ENCODE peak calls at places on chromosome X, in six cellular contexts. T is NAMALWA; V is stimulated activated CD4-positive, alpha-beta T cell treated with anti-CD3 and anti-CD28 coated beads, Interleukin-15, amount 100 ng/mL, for 1 hour; H is activated CD4-positive, alpha-beta T cell treated with anti-CD3 and anti-CD28 coated beads, Interleukin-2, amount 50 U/mL, for 48 hours; S is T-helper 17 cell; U is Right ventricle myocardium inferior. N is an unnamed sample.
A peak's percentile ranks its signal among the peaks of the same experiment; 100 is the strongest.

GRCh38 chrX:22541926-22542325 is 269.2 kb downstream of the CBLL2 start:
- DNase-seq in V (no peak), T (no peak), H (no peak), S (no peak), U (no peak), N (no peak)

GRCh38 chrX:21382715-21383114 is 8.5 kb downstream of the CNKSR2 start:
- DNase-seq in S (no peak), V (no peak), U (no peak), H (no peak), T (peak; percentile 2), N (no peak)

GRCh38 chrX:130100180-130100579 is 10.1 kb downstream of the ELF4 start:
- DNase-seq in H (no peak), V (no peak), U (peak; percentile 76), S (no peak), T (no peak), N (no peak)

GRCh38 chrX:111088628-111089027 is 7.4 kb upstream of the PAK3 start:
- DNase-seq in V (no peak), T (no peak), H (no peak), S (no peak), U (no peak), N (no peak)

GRCh38 chrX:40006025-40007017 is 91.4 kb downstream of the BCOR start:
- DNase-seq in H (peak; percentile 51), T (no peak), V (no peak), U (peak; percentile 77), S (no peak), N (no peak)

GRCh38 chrX:8726031-8726652 is 5.8 kb downstream of the ANOS1 start:
- DNase-seq in U (no peak), V (no peak), H (no peak), T (no peak), S (no peak), N (no peak)

GRCh38 chrX:47179221-47179927 is 14.3 kb upstream of the UBA1 start:
- DNase-seq in V (no peak), S (no peak), H (no peak), T (no peak), U (no peak), N (no peak)

GRCh38 chrX:140764401-140764919 is 54.9 kb downstream of the LINC00632 start:
- DNase-seq in T (no peak), U (peak; percentile 48), V (no peak), H (peak; percentile 11), S (no peak), N (no peak)

GRCh38 chrX:155888139-155888538 is 7.0 kb downstream of the VAMP7 start:
- DNase-seq in S (no peak), T (no peak), U (no peak), H (no peak), V (no peak), N (no peak)

GRCh38 chrX:130091976-130092522 is 18.2 kb downstream of the ELF4 start:
- DNase-seq in S (peak; percentile 66), H (peak; percentile 84), T (peak; percentile 85), V (peak; percentile 47), U (peak; percentile 84), N (peak; percentile 67)